ENCODE peak calls at places on chromosomes 2 and 18, in seven cellular contexts. Q is LoVo, P is heart right ventricle, K is Calu3, N is mucosa of descending colon, L is hepatocyte, H is T-cell. F is an unnamed sample.

GRCh38 chr2:95158891-95159619 is 593 bp downstream of the ZNF514 start:
- DNase-seq in P (peak), H (peak), K (peak), L (peak), N (peak), Q (peak), F (peak)

GRCh38 chr2:80288576-80288975 is 16.0 kb downstream of the LRRTM1 start:
- DNase-seq in N (no peak), P (peak), Q (no peak), L (peak), K (no peak), H (no peak), F (no peak)

GRCh38 chr18:22170421-22171262 is 1.3 kb downstream of the GATA6 start:
- DNase-seq in H (no peak), N (peak), Q (peak), L (peak), K (no peak), P (peak), F (peak)

GRCh38 chr2:119407430-119408220 is 24.0 kb upstream of the TMEM37 start:
- DNase-seq in N (no peak), Q (peak), L (peak), K (peak), H (no peak), P (peak), F (peak)

GRCh38 chr2:29323961-29324360 is 208.7 kb downstream of the CLIP4 start:
- DNase-seq in Q (no peak), P (no peak), K (no peak), N (no peak), H (no peak), L (no peak), F (no peak)

GRCh38 chr18:76819411-76820136 is 2.8 kb upstream of the ZNF236 start:
- DNase-seq in K (no peak), L (no peak), Q (no peak), P (no peak), N (no peak), H (no peak), F (no peak)

GRCh38 chr2:49035477-49035876 is 118.8 kb downstream of the FSHR start:
- DNase-seq in L (no peak), N (no peak), P (no peak), K (no peak), H (no peak), Q (no peak), F (no peak)

GRCh38 chr2:39114771-39115170 is 6.1 kb downstream of the SOS1 start:
- DNase-seq in L (no peak), Q (no peak), H (no peak), K (no peak), P (no peak), N (no peak), F (no peak)

GRCh38 chr2:70552501-70553333 is 909 bp downstream of the TGFA start:
- DNase-seq in H (no peak), Q (peak), N (no peak), L (no peak), P (no peak), K (peak), F (peak)

GRCh38 chr18:32717151-32717550 is 55.7 kb downstream of the KLHL14 start:
- DNase-seq in H (no peak), K (no peak), Q (no peak), P (no peak), L (no peak), N (no peak), F (no peak)

GRCh38 chr2:19767876-19768275 is 133.9 kb downstream of the TTC32 start:
- DNase-seq in Q (no peak), N (no peak), K (no peak), L (no peak), H (no peak), P (no peak), F (no peak)

GRCh38 chr2:204680576-204680975 is 135.3 kb downstream of the PARD3B start:
- DNase-seq in H (no peak), P (no peak), Q (no peak), N (no peak), L (no peak), K (no peak), F (no peak)